ENCODE peak calls at places on chromosomes 13 and 19, in four cellular contexts. J, L, Y and A are unnamed samples.

GRCh38 chr13:41311607-41312500 is 787 bp downstream of the NAA16 start:
- DNase-seq in J (peak), L (peak), Y (peak), A (peak)

GRCh38 chr13:107370036-107370785 is 802.3 kb upstream of the ARGLU1 start:
- DNase-seq in J (peak), L (no peak), Y (no peak), A (peak)

GRCh38 chr19:2888739-2889224 is 11.9 kb upstream of the ZNF57 start:
- DNase-seq in J (no peak), L (peak), Y (peak), A (peak)

GRCh38 chr19:30788105-30788765 is 416.1 kb downstream of the ZNF536 start:
- DNase-seq in J (no peak), L (no peak), Y (no peak), A (no peak)

GRCh38 chr19:33098023-33098652 is 17.2 kb downstream of the GPATCH1 start:
- DNase-seq in J (no peak), L (no peak), Y (peak), A (no peak)

GRCh38 chr13:60047943-60048342 is 115.8 kb downstream of the DIAPH3 start:
- DNase-seq in J (peak), L (no peak), Y (no peak), A (peak)

GRCh38 chr13:100112186-100112838 is 23.4 kb downstream of the PCCA start:
- DNase-seq in J (no peak), L (no peak), Y (no peak), A (no peak)

GRCh38 chr13:112642061-112642460 is 47.8 kb upstream of the ATP11A start:
- DNase-seq in J (no peak), L (no peak), Y (no peak), A (no peak)

GRCh38 chr13:110869805-110870706 is 44.8 kb downstream of the ANKRD10 start:
- DNase-seq in J (peak), L (peak), Y (peak), A (peak)
- H3K4me3 ChIP-seq in J (no peak), L (peak), Y (peak), A (peak)

GRCh38 chr19:13033819-13034611 is 38.7 kb downstream of the NFIX start:
- DNase-seq in J (peak), L (no peak), Y (peak), A (peak)
- TF ChIP-seq CTCF in J (peak), L (peak), Y (peak), A (peak)

GRCh38 chr13:48318014-48318713 is 14.6 kb downstream of the RB1 start:
- DNase-seq in J (no peak), L (peak), Y (peak), A (no peak)
- H3K4me3 ChIP-seq in J (no peak), L (peak), Y (peak), A (no peak)

DNA sequence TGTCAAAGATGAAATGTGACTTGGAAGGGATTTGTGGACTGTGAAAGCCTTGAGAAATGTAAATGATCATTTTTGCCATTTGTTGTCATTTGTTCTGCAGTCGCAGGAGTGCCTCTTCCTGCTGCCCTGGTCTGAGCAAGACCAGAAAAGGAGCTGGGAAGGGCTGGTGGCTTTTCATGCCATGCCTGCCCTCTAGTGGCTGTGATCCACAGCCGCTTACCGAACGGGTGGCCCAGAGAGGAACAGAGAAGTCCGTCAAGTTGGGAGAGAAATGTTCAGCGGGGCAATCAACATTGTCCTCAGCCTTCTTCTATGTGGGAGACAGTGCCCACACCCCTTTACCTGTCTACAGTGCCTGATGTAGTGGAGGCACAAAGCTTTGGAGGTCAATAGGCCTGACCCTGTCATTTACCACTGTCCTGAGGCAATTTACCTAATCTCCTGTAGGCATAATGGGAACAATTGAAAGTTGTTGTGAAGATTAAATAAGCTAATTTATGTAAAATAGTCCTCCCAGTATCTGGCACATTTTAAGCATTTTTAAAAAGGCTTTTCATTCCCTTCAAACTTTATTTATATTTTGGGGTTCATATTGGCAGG is 224.5 kb downstream of the B3GLCT start:
- DNase-seq in J (peak), L (no peak), Y (peak), A (peak)
- TF ChIP-seq CTCF in J (peak), L (peak), Y (peak), A (peak)

GRCh38 chr19:38278751-38279150 is 14.4 kb downstream of the SPINT2 start:
- DNase-seq in J (no peak), L (no peak), Y (no peak), A (no peak)

GRCh38 chr19:38277969-38278680 is 13.8 kb downstream of the SPINT2 start:
- DNase-seq in J (peak), L (no peak), Y (peak), A (peak)

GRCh38 chr19:38277549-38277948 is 13.2 kb downstream of the SPINT2 start:
- DNase-seq in J (peak), L (no peak), Y (no peak), A (no peak)

GRCh38 chr19:38274734-38275133 is 10.4 kb downstream of the SPINT2 start:
- DNase-seq in J (no peak), L (no peak), Y (peak), A (no peak)

DNA sequence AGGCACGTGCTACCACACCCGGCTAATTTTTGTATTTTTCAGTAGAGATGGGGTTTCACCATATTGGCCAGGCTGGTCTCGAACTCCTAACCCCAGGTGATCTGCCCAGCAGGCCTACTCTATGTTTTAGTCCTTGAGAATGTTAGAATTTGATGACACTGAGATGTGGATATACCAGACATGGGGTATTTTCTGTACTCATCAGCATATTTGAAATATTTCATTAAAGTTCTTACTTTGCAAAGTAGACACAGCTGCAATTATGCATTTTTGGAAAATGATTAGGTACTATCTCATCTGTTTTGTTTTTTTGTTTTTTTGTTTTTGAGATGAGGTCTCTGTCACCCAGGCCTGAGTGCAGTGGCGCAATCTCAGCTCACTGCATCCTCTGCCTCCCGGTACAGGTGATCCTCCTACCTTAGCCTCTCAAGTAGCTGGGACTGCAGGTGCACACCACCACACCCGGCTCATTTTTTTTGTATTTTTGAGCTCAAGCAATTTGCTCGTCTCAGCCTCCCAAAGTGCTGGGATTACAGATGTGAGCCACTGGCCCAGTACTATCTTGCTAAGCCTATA is 12.7 kb downstream of the SPINT2 start:
- DNase-seq in J (no peak), L (no peak), Y (no peak), A (no peak)
- H3K4me3 ChIP-seq in J (no peak), L (no peak), Y (no peak), A (no peak)